ENCODE peak calls at places on chromosomes 11 and 22, in four cellular contexts. I, L, V and P are unnamed samples.

GRCh38 chr11:37786214-37786755 is 1188.2 kb upstream of the RAG2 start:
- DNase-seq in I (no peak), L (no peak), V (no peak), P (no peak)

GRCh38 chr11:114154271-114155047 is 94.9 kb downstream of the ZBTB16 start:
- DNase-seq in I (no peak), L (no peak), V (peak; percentile 32), P (no peak)

GRCh38 chr11:3155691-3156258 is 9.3 kb downstream of the OSBPL5 start:
- DNase-seq in I (no peak), L (no peak), V (peak; percentile 66), P (no peak)

GRCh38 chr11:57294225-57295131 is 30.3 kb downstream of the TNKS1BP1 start:
- DNase-seq in I (no peak), L (peak; percentile 96), V (peak; percentile 54), P (no peak)

GRCh38 chr11:28529046-28529445 is 420.9 kb downstream of the METTL15 start:
- DNase-seq in I (no peak), L (no peak), V (peak; percentile 65), P (no peak)

GRCh38 chr11:110878513-110878912 is 166.3 kb upstream of the ARHGAP20 start:
- DNase-seq in I (no peak), L (no peak), V (no peak), P (no peak)

GRCh38 chr11:88171982-88172381 is 3.3 kb downstream of the RAB38 start:
- DNase-seq in I (no peak), L (no peak), V (no peak), P (no peak)

GRCh38 chr11:12189543-12190235 is 79.3 kb downstream of the MICAL2 start:
- DNase-seq in I (no peak), L (no peak), V (no peak), P (peak; percentile 61)

GRCh38 chr11:128502736-128503135 is 84.6 kb downstream of the ETS1 start:
- DNase-seq in I (no peak), L (no peak), V (no peak), P (no peak)

GRCh38 chr22:27669798-27670599 is 131.6 kb downstream of the MN1 start:
- DNase-seq in I (no peak), L (no peak), V (no peak), P (no peak)

GRCh38 chr11:58739725-58740430 is 8.1 kb upstream of the GLYAT start:
- DNase-seq in I (no peak), L (no peak), V (peak; percentile 49), P (no peak)

GRCh38 chr11:18669211-18669593 is 29.4 kb upstream of the TMEM86A start:
- DNase-seq in I (no peak), L (no peak), V (no peak), P (no peak)

GRCh38 chr22:41511521-41511968 is 32.7 kb downstream of the POLR3H start:
- DNase-seq in I (no peak), L (no peak), V (no peak), P (no peak)

GRCh38 chr11:118080296-118080695 is 3.4 kb downstream of the TMPRSS4 start:
- DNase-seq in I (no peak), L (no peak), V (no peak), P (no peak)

GRCh38 chr11:120883404-120884135 is 140.3 kb upstream of the TBCEL start:
- DNase-seq in I (no peak), L (peak; percentile 25), V (peak; percentile 78), P (no peak)

GRCh38 chr11:57568330-57568766 is 876 bp upstream of the UBE2L6 start:
- DNase-seq in I (peak; percentile 95), L (no peak), V (no peak), P (peak; percentile 74)

GRCh38 chr11:2258501-2259465 is 11.6 kb downstream of the ASCL2 start:
- DNase-seq in I (no peak), L (no peak), V (peak; percentile 12), P (no peak)

GRCh38 chr22:49934891-49935557 is 16.6 kb downstream of the CRELD2 start:
- DNase-seq in I (no peak), L (no peak), V (peak; percentile 88), P (peak; percentile 88)

GRCh38 chr11:94147433-94147845 is 18.8 kb downstream of the PANX1 start:
- DNase-seq in I (no peak), L (no peak), V (no peak), P (peak; percentile 31)

GRCh38 chr22:46065733-46066454 is 84.4 kb upstream of the PPARA start:
- DNase-seq in I (no peak), L (no peak), V (no peak), P (no peak)

GRCh38 chr11:34416746-34417145 is 22.0 kb upstream of the CAT start:
- DNase-seq in I (no peak), L (no peak), V (peak; percentile 27), P (no peak)

GRCh38 chr11:18669629-18670162 is 28.9 kb upstream of the TMEM86A start:
- DNase-seq in I (no peak), L (no peak), V (no peak), P (no peak)

GRCh38 chr11:116790167-116791001 is 1.3 kb downstream of the APOA5 start:
- DNase-seq in I (no peak), L (no peak), V (no peak), P (no peak)

GRCh38 chr11:65699306-65699705 is 12.7 kb upstream of the KAT5 start:
- DNase-seq in I (no peak), L (no peak), V (no peak), P (no peak)

GRCh38 chr22:19429950-19430889 is 1.3 kb downstream of the HIRA start:
- DNase-seq in I (no peak), L (no peak), V (peak; percentile 51), P (peak; percentile 74)